ENCODE peak calls at places on chromosomes 6 and 20, in seven cellular contexts. V, Q, L, J, K, W and Z are unnamed samples.

GRCh38 chr20:55291251-55291650 is 714.1 kb downstream of the CBLN4 start:
- DNase-seq in V (no peak), Q (no peak), L (no peak), J (no peak), K (no peak), W (no peak), Z (no peak)

GRCh38 chr6:75893776-75894152 is 144.7 kb downstream of the MYO6 start:
- DNase-seq in V (no peak), Q (no peak), L (no peak), J (no peak), K (no peak), W (no peak), Z (no peak)

GRCh38 chr20:21340991-21341722 is 38.0 kb downstream of the XRN2 start:
- DNase-seq in V (no peak), Q (no peak), L (no peak), J (no peak), K (no peak), W (no peak), Z (no peak)

GRCh38 chr20:44619294-44619693 is 32.2 kb downstream of the ADA start:
- DNase-seq in V (no peak), Q (no peak), L (no peak), J (no peak), K (no peak), W (no peak), Z (no peak)

GRCh38 chr20:47754301-47754700 is 31.0 kb downstream of the SULF2 start:
- DNase-seq in V (no peak), Q (no peak), L (no peak), J (no peak), K (no peak), W (no peak), Z (no peak)

GRCh38 chr20:47506335-47506734 is 4.6 kb downstream of the NCOA3 start:
- DNase-seq in V (no peak), Q (no peak), L (no peak), J (no peak), K (no peak), W (no peak), Z (no peak)

GRCh38 chr6:44624226-44624625 is 236.7 kb downstream of the CDC5L start:
- DNase-seq in V (no peak), Q (no peak), L (no peak), J (no peak), K (no peak), W (no peak), Z (no peak)

GRCh38 chr20:61263084-61263695 is 11.1 kb downstream of the CDH4 start:
- DNase-seq in V (no peak), Q (no peak), L (no peak), J (no peak), K (peak), W (peak), Z (peak)

GRCh38 chr20:19897891-19898290 is 119.3 kb upstream of the NAA20 start:
- DNase-seq in V (no peak), Q (no peak), L (no peak), J (no peak), K (no peak), W (no peak), Z (no peak)

GRCh38 chr6:115932481-115932880 is 128.2 kb downstream of the FRK start:
- DNase-seq in V (no peak), Q (peak), L (no peak), J (no peak), K (no peak), W (no peak), Z (no peak)

GRCh38 chr6:43824741-43825064 is 54.7 kb downstream of the VEGFA start:
- DNase-seq in V (no peak), Q (no peak), L (no peak), J (no peak), K (no peak), W (no peak), Z (no peak)

GRCh38 chr20:47981242-47981641 is 196.0 kb upstream of the SULF2 start:
- DNase-seq in V (no peak), Q (no peak), L (no peak), J (no peak), K (no peak), W (no peak), Z (no peak)

GRCh38 chr6:80332013-80332412 is 225.5 kb downstream of the BCKDHB start:
- DNase-seq in V (no peak), Q (no peak), L (no peak), J (no peak), K (no peak), W (no peak), Z (no peak)

GRCh38 chr6:75206338-75207210 is 721 bp upstream of the COL12A1 start:
- DNase-seq in V (no peak), Q (peak), L (no peak), J (no peak), K (peak), W (no peak), Z (no peak)

GRCh38 chr6:164477790-164478189 is 831.6 kb downstream of the C6orf118 start:
- DNase-seq in V (no peak), Q (no peak), L (no peak), J (no peak), K (no peak), W (no peak), Z (no peak)